ENCODE peak calls at places on chromosomes 11 and 22, in four cellular contexts. One of them, this sample, is unnamed.

GRCh38 chr11:36793542-36793926 is 195.5 kb upstream of the RAG2 start:
- DNase-seq in MV-4-11: no peak
- DNase-seq in kidney tubule cell: no peak
- DNase-seq in cardiac fibroblast: no peak
- DNase-seq in this sample: no peak

GRCh38 chr11:19938866-19939265 is 221.4 kb downstream of the DBX1 start:
- DNase-seq in kidney tubule cell: peak
- DNase-seq in MV-4-11: no peak
- DNase-seq in cardiac fibroblast: no peak
- DNase-seq in this sample: peak

GRCh38 chr22:49574861-49575702 is 252.6 kb downstream of the BRD1 start:
- DNase-seq in cardiac fibroblast: no peak
- DNase-seq in kidney tubule cell: no peak
- DNase-seq in MV-4-11: no peak
- DNase-seq in this sample: no peak

GRCh38 chr22:37179622-37180420 is 8.2 kb downstream of the C1QTNF6 start:
- DNase-seq in kidney tubule cell: no peak
- DNase-seq in cardiac fibroblast: no peak
- DNase-seq in MV-4-11: no peak
- DNase-seq in this sample: no peak

GRCh38 chr22:46815896-46816721 is 53.7 kb downstream of the TBC1D22A start:
- DNase-seq in MV-4-11: peak
- DNase-seq in kidney tubule cell: peak
- DNase-seq in cardiac fibroblast: peak
- DNase-seq in this sample: no peak

GRCh38 chr22:22935056-22935545 is 47.5 kb downstream of the IGLL5 start:
- DNase-seq in MV-4-11: no peak
- DNase-seq in kidney tubule cell: no peak
- DNase-seq in cardiac fibroblast: no peak
- DNase-seq in this sample: no peak

GRCh38 chr22:32712644-32713355 is 88.7 kb upstream of the TIMP3 start:
- DNase-seq in MV-4-11: peak
- DNase-seq in kidney tubule cell: no peak
- DNase-seq in cardiac fibroblast: no peak
- DNase-seq in this sample: no peak

GRCh38 chr11:72042059-72042425 is 38.3 kb downstream of the NUMA1 start:
- DNase-seq in MV-4-11: no peak
- DNase-seq in kidney tubule cell: no peak
- DNase-seq in cardiac fibroblast: no peak
- DNase-seq in this sample: no peak

GRCh38 chr11:47469411-47470179 is 20.7 kb upstream of the RAPSN start:
- DNase-seq in kidney tubule cell: no peak
- DNase-seq in MV-4-11: peak
- DNase-seq in cardiac fibroblast: no peak
- DNase-seq in this sample: no peak

GRCh38 chr22:45602824-45603301 is 68.8 kb upstream of the ATXN10 start:
- DNase-seq in cardiac fibroblast: peak
- DNase-seq in kidney tubule cell: peak
- DNase-seq in MV-4-11: peak
- DNase-seq in this sample: peak

GRCh38 chr11:76578655-76579046 is 91.9 kb downstream of the LRRC32 start:
- DNase-seq in kidney tubule cell: no peak
- DNase-seq in MV-4-11: no peak
- DNase-seq in cardiac fibroblast: peak
- DNase-seq in this sample: no peak

GRCh38 chr11:111571829-111572501 is 30.3 kb upstream of the SIK2 start:
- DNase-seq in kidney tubule cell: peak
- DNase-seq in cardiac fibroblast: no peak
- DNase-seq in MV-4-11: peak
- DNase-seq in this sample: no peak

GRCh38 chr11:17725174-17725573 is 5.8 kb downstream of the MYOD1 start:
- DNase-seq in kidney tubule cell: no peak
- DNase-seq in cardiac fibroblast: no peak
- DNase-seq in MV-4-11: peak
- DNase-seq in this sample: no peak

GRCh38 chr11:68954970-68955958 is 25.5 kb downstream of the MRGPRD start:
- DNase-seq in cardiac fibroblast: peak
- DNase-seq in kidney tubule cell: peak
- DNase-seq in MV-4-11: no peak
- DNase-seq in this sample: no peak

GRCh38 chr11:129236850-129237249 is 44.7 kb upstream of the ARHGAP32 start:
- DNase-seq in kidney tubule cell: no peak
- DNase-seq in cardiac fibroblast: no peak
- DNase-seq in MV-4-11: no peak
- DNase-seq in this sample: no peak

GRCh38 chr11:113026778-113027177 is 65.6 kb downstream of the NCAM1 start:
- DNase-seq in kidney tubule cell: no peak
- DNase-seq in cardiac fibroblast: no peak
- DNase-seq in MV-4-11: no peak
- DNase-seq in this sample: no peak

GRCh38 chr11:92198276-92198675 is 26.3 kb upstream of the FAT3 start:
- DNase-seq in kidney tubule cell: no peak
- DNase-seq in cardiac fibroblast: no peak
- DNase-seq in MV-4-11: no peak
- DNase-seq in this sample: no peak